ENCODE peak calls at places on chromosomes 5 and 9, in four cellular contexts. One of them, this sample, is unnamed.

GRCh38 chr5:151469386-151469785 is 22.0 kb downstream of the SLC36A1 start:
- DNase-seq in dorsolateral prefrontal cortex: no peak
- DNase-seq in RCC 7860: no peak
- DNase-seq in H1: no peak
- DNase-seq in this sample: no peak

GRCh38 chr5:139147743-139148079 is 50.5 kb downstream of the SIL1 start:
- DNase-seq in H1: no peak
- DNase-seq in RCC 7860: peak
- DNase-seq in dorsolateral prefrontal cortex: peak
- DNase-seq in this sample: peak

GRCh38 chr9:91817106-91817492 is 132.9 kb downstream of the ROR2 start:
- DNase-seq in dorsolateral prefrontal cortex: no peak
- DNase-seq in RCC 7860: no peak
- DNase-seq in H1: no peak
- DNase-seq in this sample: no peak

GRCh38 chr5:89279458-89280036 is 396.6 kb upstream of the MEF2C start:
- DNase-seq in H1: no peak
- DNase-seq in dorsolateral prefrontal cortex: no peak
- DNase-seq in RCC 7860: no peak
- DNase-seq in this sample: no peak

GRCh38 chr9:78860806-78861475 is 564.0 kb downstream of the PSAT1 start:
- DNase-seq in dorsolateral prefrontal cortex: no peak
- DNase-seq in H1: no peak
- DNase-seq in RCC 7860: no peak
- DNase-seq in this sample: no peak

GRCh38 chr5:76283670-76284069 is 119.4 kb upstream of the IQGAP2 start:
- DNase-seq in dorsolateral prefrontal cortex: no peak
- DNase-seq in RCC 7860: no peak
- DNase-seq in H1: no peak
- DNase-seq in this sample: no peak

GRCh38 chr9:111986035-111986556 is 89.5 kb downstream of the UGCG start:
- DNase-seq in H1: no peak
- DNase-seq in dorsolateral prefrontal cortex: no peak
- DNase-seq in RCC 7860: no peak
- DNase-seq in this sample: peak

GRCh38 chr9:133577463-133578112 is 31.6 kb downstream of the FAM163B start:
- DNase-seq in H1: no peak
- DNase-seq in dorsolateral prefrontal cortex: no peak
- DNase-seq in RCC 7860: no peak
- DNase-seq in this sample: no peak

GRCh38 chr9:19517202-19517942 is 108.6 kb downstream of the ACER2 start:
- DNase-seq in RCC 7860: no peak
- DNase-seq in dorsolateral prefrontal cortex: no peak
- DNase-seq in H1: peak
- DNase-seq in this sample: no peak

GRCh38 chr5:172450861-172451695 is 3.2 kb downstream of the SH3PXD2B start:
- DNase-seq in RCC 7860: no peak
- DNase-seq in dorsolateral prefrontal cortex: no peak
- DNase-seq in H1: peak
- DNase-seq in this sample: no peak

GRCh38 chr9:137113385-137114159 is 961 bp downstream of the DPP7 start:
- DNase-seq in H1: peak
- DNase-seq in dorsolateral prefrontal cortex: no peak
- DNase-seq in RCC 7860: no peak
- DNase-seq in this sample: peak

GRCh38 chr9:114139061-114139460 is 16.3 kb upstream of the COL27A1 start:
- DNase-seq in dorsolateral prefrontal cortex: no peak
- DNase-seq in H1: no peak
- DNase-seq in RCC 7860: no peak
- DNase-seq in this sample: no peak

GRCh38 chr5:59648949-59649921 is 244.3 kb downstream of the PDE4D start:
- DNase-seq in H1: no peak
- DNase-seq in RCC 7860: no peak
- DNase-seq in dorsolateral prefrontal cortex: no peak
- DNase-seq in this sample: no peak

GRCh38 chr5:157718529-157718928 is 12.7 kb upstream of the THG1L start:
- DNase-seq in dorsolateral prefrontal cortex: peak
- DNase-seq in RCC 7860: peak
- DNase-seq in H1: no peak
- DNase-seq in this sample: no peak

GRCh38 chr5:177429248-177430045 is 3.0 kb downstream of the GRK6 start:
- DNase-seq in dorsolateral prefrontal cortex: no peak
- DNase-seq in RCC 7860: no peak
- DNase-seq in H1: no peak
- DNase-seq in this sample: peak

This sample was measured in kidney.